ENCODE peak calls at places on chromosomes 13 and 19, in six cellular contexts. One of them, this sample, is unnamed.
A peak's percentile ranks its signal among the peaks of the same experiment; 100 is the strongest.

GRCh38 chr13:40508767-40509342 is 157.6 kb downstream of the FOXO1 start:
- DNase-seq in K562: no peak
- DNase-seq in H1: no peak
- DNase-seq in HepG2: no peak
- DNase-seq in SK-N-SH: no peak
- DNase-seq in GM12878: no peak
- DNase-seq in this sample: no peak

GRCh38 chr13:20351279-20352022 is 119.3 kb upstream of the GJB6 start:
- DNase-seq in K562: no peak
- DNase-seq in H1: no peak
- DNase-seq in HepG2: no peak
- DNase-seq in SK-N-SH: no peak
- DNase-seq in GM12878: no peak
- DNase-seq in this sample: no peak

GRCh38 chr19:35629332-35629633 is 447 bp downstream of the RBM42 start:
- DNase-seq in K562: no peak
- DNase-seq in H1: no peak
- DNase-seq in HepG2: no peak
- DNase-seq in SK-N-SH: no peak
- DNase-seq in GM12878: no peak
- DNase-seq in this sample: no peak

GRCh38 chr13:99386911-99387788 is 80.0 kb upstream of the GPR183 start:
- DNase-seq in K562: peak; percentile 75
- DNase-seq in H1: peak; percentile 31
- DNase-seq in HepG2: peak; percentile 35
- DNase-seq in SK-N-SH: peak; percentile 58
- DNase-seq in GM12878: peak; percentile 66
- DNase-seq in this sample: peak; percentile 29

GRCh38 chr13:98970293-98970692 is 7.6 kb downstream of the DOCK9 start:
- DNase-seq in K562: no peak
- DNase-seq in H1: no peak
- DNase-seq in HepG2: no peak
- DNase-seq in SK-N-SH: no peak
- DNase-seq in GM12878: no peak
- DNase-seq in this sample: no peak

GRCh38 chr13:108328848-108329247 is 59.3 kb downstream of the TNFSF13B start:
- DNase-seq in K562: no peak
- DNase-seq in H1: no peak
- DNase-seq in HepG2: no peak
- DNase-seq in SK-N-SH: no peak
- DNase-seq in GM12878: no peak
- DNase-seq in this sample: no peak

GRCh38 chr19:2775556-2776430 is 7.3 kb downstream of the SGTA start:
- DNase-seq in K562: peak; percentile 64
- DNase-seq in H1: no peak
- DNase-seq in HepG2: peak; percentile 88
- DNase-seq in SK-N-SH: no peak
- DNase-seq in GM12878: no peak
- DNase-seq in this sample: no peak

GRCh38 chr13:49858183-49858856 is 65.8 kb upstream of the KPNA3 start:
- DNase-seq in K562: no peak
- DNase-seq in H1: no peak
- DNase-seq in HepG2: peak; percentile 95
- DNase-seq in SK-N-SH: no peak
- DNase-seq in GM12878: no peak
- DNase-seq in this sample: peak; percentile 67

GRCh38 chr13:74816737-74817136 is 665.2 kb downstream of the TBC1D4 start:
- DNase-seq in K562: no peak
- DNase-seq in H1: no peak
- DNase-seq in HepG2: no peak
- DNase-seq in SK-N-SH: no peak
- DNase-seq in GM12878: no peak
- DNase-seq in this sample: no peak

GRCh38 chr19:11530432-11530831 is 1.5 kb upstream of the ECSIT start:
- DNase-seq in K562: peak; percentile 80
- DNase-seq in H1: peak; percentile 82
- DNase-seq in HepG2: peak; percentile 95
- DNase-seq in SK-N-SH: peak; percentile 89
- DNase-seq in GM12878: no peak
- DNase-seq in this sample: peak; percentile 89

GRCh38 chr13:44969858-44970484 is 19.3 kb downstream of the NUFIP1 start:
- DNase-seq in K562: peak; percentile 28
- DNase-seq in H1: no peak
- DNase-seq in HepG2: peak; percentile 49
- DNase-seq in SK-N-SH: peak; percentile 53
- DNase-seq in GM12878: no peak
- DNase-seq in this sample: peak; percentile 35

GRCh38 chr13:44974056-44974798 is 15.0 kb downstream of the NUFIP1 start:
- DNase-seq in K562: peak; percentile 20
- DNase-seq in H1: no peak
- DNase-seq in HepG2: no peak
- DNase-seq in SK-N-SH: no peak
- DNase-seq in GM12878: peak; percentile 37
- DNase-seq in this sample: no peak

GRCh38 chr13:44967656-44968451 is 21.4 kb downstream of the NUFIP1 start:
- DNase-seq in K562: no peak
- DNase-seq in H1: no peak
- DNase-seq in HepG2: no peak
- DNase-seq in SK-N-SH: no peak
- DNase-seq in GM12878: no peak
- DNase-seq in this sample: no peak

GRCh38 chr13:44972956-44973581 is 16.2 kb downstream of the NUFIP1 start:
- DNase-seq in K562: peak; percentile 32
- DNase-seq in H1: no peak
- DNase-seq in HepG2: peak; percentile 36
- DNase-seq in SK-N-SH: peak; percentile 34
- DNase-seq in GM12878: no peak
- DNase-seq in this sample: peak; percentile 15

GRCh38 chr13:44971656-44972595 is 17.3 kb downstream of the NUFIP1 start:
- DNase-seq in K562: no peak
- DNase-seq in H1: no peak
- DNase-seq in HepG2: no peak
- DNase-seq in SK-N-SH: no peak
- DNase-seq in GM12878: no peak
- DNase-seq in this sample: no peak
- TF ChIP-seq USF2 in K562: no peak
- TF ChIP-seq USF2 in H1: no peak
- TF ChIP-seq USF2 in HepG2: no peak
- TF ChIP-seq USF2 in SK-N-SH: no peak
- TF ChIP-seq USF2 in GM12878: no peak
- TF ChIP-seq USF2 in this sample: no peak

DNA sequence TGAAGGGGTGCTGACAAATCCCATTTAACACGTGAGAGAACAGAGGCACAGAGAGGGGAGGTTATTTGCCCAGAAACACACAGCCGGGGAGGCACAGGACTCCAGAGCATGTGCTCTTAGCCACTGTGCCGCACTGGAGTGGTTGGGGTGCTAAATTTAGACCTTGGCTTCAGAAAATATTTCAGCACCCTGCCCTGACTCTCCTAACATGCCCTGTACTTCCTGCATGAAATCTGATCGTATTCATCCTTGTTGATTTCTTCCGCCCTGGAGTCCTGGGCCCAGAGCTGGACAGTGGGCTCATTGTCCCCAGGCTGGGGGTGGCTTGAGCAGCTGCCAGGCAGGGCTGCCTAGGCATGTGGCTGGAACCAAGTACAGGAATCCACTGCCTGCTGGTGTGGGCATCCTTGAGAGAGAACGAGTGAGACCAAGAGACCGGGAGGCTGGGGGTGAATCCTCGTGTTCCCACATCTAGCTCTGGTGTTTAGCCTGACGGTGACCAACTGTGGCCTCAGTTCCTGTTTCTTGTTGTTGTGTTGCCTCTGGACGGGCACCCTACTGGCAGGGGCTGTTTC is 5.3 kb downstream of the SLC27A1 start:
- DNase-seq in K562: no peak
- DNase-seq in H1: no peak
- DNase-seq in HepG2: peak; percentile 93
- DNase-seq in SK-N-SH: no peak
- DNase-seq in GM12878: no peak
- DNase-seq in this sample: no peak
- TF ChIP-seq EP300 in K562: no peak
- TF ChIP-seq EP300 in H1: no peak
- TF ChIP-seq EP300 in HepG2: peak; percentile 64
- TF ChIP-seq EP300 in SK-N-SH: peak; percentile 21
- TF ChIP-seq EP300 in GM12878: no peak
- TF ChIP-seq EP300 in this sample: no peak

DNA sequence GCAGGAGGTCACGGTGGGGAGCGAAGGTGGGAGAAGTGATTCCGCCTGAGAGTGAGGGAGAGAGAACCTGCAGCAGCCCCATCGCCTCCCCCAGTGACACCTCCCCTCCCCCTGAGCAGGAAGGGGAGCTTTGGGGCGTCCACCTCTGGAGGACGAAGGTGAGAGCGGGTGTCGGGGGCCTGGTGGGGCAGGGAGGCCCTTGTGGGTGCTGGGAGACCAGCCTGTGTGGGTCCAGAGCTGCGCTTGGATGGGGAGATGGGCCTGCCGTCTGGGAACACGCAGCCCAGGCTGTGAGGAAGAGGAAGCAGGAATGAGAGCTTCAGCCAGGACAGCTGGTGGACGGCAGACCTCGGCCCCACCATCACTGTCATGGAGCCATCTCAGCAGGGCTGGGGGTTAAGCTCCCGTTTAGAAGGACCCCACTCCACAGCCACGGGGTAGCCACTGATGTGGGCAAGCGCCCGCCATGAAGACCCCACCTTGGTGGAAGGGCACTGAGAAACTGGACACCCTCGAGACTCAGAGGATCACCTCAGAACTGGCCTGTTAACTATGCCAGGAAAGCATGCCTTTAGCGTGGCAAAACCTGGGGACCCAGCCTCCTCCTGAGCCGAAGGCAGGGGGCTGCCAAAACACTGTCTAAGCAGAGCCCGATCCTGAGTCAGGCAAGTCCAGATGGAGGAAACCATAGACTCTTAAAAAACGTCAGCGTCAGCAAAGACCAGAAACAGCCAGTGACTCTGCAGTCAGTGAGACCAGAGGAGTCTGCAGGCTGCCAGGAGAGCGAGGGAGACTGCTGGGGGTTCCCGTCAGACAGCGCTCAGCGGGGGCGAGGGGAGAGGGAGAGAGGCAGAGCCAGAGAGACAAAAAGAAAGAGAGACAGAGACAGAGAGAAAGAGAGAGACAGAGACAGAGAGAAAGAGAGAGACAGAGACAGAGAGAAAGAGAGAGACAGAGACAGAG is 6.4 kb upstream of the PROZ start:
- DNase-seq in K562: no peak
- DNase-seq in H1: no peak
- DNase-seq in HepG2: no peak
- DNase-seq in SK-N-SH: no peak
- DNase-seq in GM12878: no peak
- DNase-seq in this sample: no peak
- TF ChIP-seq USF2 in K562: no peak
- TF ChIP-seq USF2 in H1: no peak
- TF ChIP-seq USF2 in HepG2: no peak
- TF ChIP-seq USF2 in SK-N-SH: no peak
- TF ChIP-seq USF2 in GM12878: no peak
- TF ChIP-seq USF2 in this sample: no peak

GRCh38 chr19:10270616-10271394 is at the start of gene ICAM1:
- DNase-seq in K562: peak; percentile 92
- DNase-seq in H1: no peak
- DNase-seq in HepG2: peak; percentile 83
- DNase-seq in SK-N-SH: peak; percentile 52
- DNase-seq in GM12878: no peak
- DNase-seq in this sample: no peak
- TF ChIP-seq EP300 in K562: peak; percentile 59
- TF ChIP-seq EP300 in H1: no peak
- TF ChIP-seq EP300 in HepG2: peak; percentile 85
- TF ChIP-seq EP300 in SK-N-SH: no peak
- TF ChIP-seq EP300 in GM12878: no peak
- TF ChIP-seq EP300 in this sample: no peak

GRCh38 chr19:53554804-53555203 is 16.9 kb downstream of the ZNF331 start:
- DNase-seq in K562: no peak
- DNase-seq in H1: no peak
- DNase-seq in HepG2: no peak
- DNase-seq in SK-N-SH: no peak
- DNase-seq in GM12878: no peak
- DNase-seq in this sample: no peak

GRCh38 chr19:53553865-53554791 is 16.2 kb downstream of the ZNF331 start:
- DNase-seq in K562: no peak
- DNase-seq in H1: no peak
- DNase-seq in HepG2: no peak
- DNase-seq in SK-N-SH: peak; percentile 89
- DNase-seq in GM12878: peak; percentile 63
- DNase-seq in this sample: no peak

GRCh38 chr19:53553159-53553558 is 15.2 kb downstream of the ZNF331 start:
- DNase-seq in K562: no peak
- DNase-seq in H1: no peak
- DNase-seq in HepG2: no peak
- DNase-seq in SK-N-SH: no peak
- DNase-seq in GM12878: no peak
- DNase-seq in this sample: no peak

GRCh38 chr19:53549354-53549753 is 11.4 kb downstream of the ZNF331 start:
- DNase-seq in K562: no peak
- DNase-seq in H1: no peak
- DNase-seq in HepG2: no peak
- DNase-seq in SK-N-SH: no peak
- DNase-seq in GM12878: no peak
- DNase-seq in this sample: no peak

DNA sequence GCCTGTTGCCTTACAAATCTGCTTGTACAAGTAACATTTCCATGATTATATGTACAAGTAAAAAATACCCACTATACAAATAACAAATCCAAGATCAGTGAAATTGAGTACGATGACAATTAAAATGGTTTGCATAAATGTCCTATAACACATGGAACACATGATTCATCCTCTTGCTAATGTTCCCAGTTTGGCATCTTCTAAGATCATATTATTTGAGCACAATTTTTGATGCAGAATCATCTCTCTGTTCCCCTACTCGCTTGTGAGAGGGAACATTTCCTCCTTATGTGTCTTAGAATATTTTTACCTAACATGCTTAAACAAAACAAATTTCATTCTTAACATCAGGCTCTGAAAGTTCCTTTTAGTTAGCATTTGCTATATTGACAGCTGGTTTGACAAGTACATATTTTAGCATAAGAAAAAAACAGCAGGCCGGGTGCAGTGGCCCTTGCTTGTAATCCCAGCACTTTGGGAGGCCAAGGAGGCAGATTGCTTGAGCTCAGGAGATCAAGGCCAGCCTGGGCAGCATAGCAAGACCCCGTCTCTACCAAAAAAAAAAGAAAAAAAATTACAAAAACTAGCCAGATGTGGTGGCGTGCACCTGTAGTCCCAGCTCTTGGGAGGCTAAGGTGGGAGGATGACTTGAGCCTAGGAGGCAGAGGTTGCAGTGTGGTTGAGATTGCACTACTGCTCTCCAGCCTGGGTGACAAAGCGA is 14.2 kb downstream of the ZNF331 start:
- DNase-seq in K562: no peak
- DNase-seq in H1: no peak
- DNase-seq in HepG2: no peak
- DNase-seq in SK-N-SH: no peak
- DNase-seq in GM12878: no peak
- DNase-seq in this sample: no peak
- TF ChIP-seq USF2 in K562: no peak
- TF ChIP-seq USF2 in H1: no peak
- TF ChIP-seq USF2 in HepG2: no peak
- TF ChIP-seq USF2 in SK-N-SH: no peak
- TF ChIP-seq USF2 in GM12878: no peak
- TF ChIP-seq USF2 in this sample: no peak

GRCh38 chr19:49812997-49813861 is at the start of gene FUZ:
- DNase-seq in K562: peak; percentile 97
- DNase-seq in H1: peak; percentile 96
- DNase-seq in HepG2: no peak
- DNase-seq in SK-N-SH: peak; percentile 91
- DNase-seq in GM12878: peak; percentile 90
- DNase-seq in this sample: peak; percentile 100
- TF ChIP-seq EP300 in K562: no peak
- TF ChIP-seq EP300 in H1: peak; percentile 97
- TF ChIP-seq EP300 in HepG2: no peak
- TF ChIP-seq EP300 in SK-N-SH: no peak
- TF ChIP-seq EP300 in GM12878: no peak
- TF ChIP-seq EP300 in this sample: no peak

This sample was measured in A549.